ENCODE peak calls at places on chromosomes 7 and 10, in four cellular contexts. One of them, this sample, is unnamed. For H3K27me3, the result is how much of the 10 kb centered on the place peaks cover.

GRCh38 chr7:147903871-147904576 is 686.5 kb upstream of the C7orf33 start:
- DNase-seq in GM23248: no peak
- DNase-seq in upper lobe of right lung: no peak
- DNase-seq in adrenal gland: no peak
- DNase-seq in this sample: no peak

GRCh38 chr7:41107330-41107937 is 595.5 kb downstream of the INHBA start:
- DNase-seq in upper lobe of right lung: no peak
- DNase-seq in GM23248: peak
- DNase-seq in adrenal gland: no peak
- DNase-seq in this sample: no peak

GRCh38 chr10:100340948-100341847 is 5.8 kb upstream of the SCD start:
- DNase-seq in upper lobe of right lung: peak
- DNase-seq in adrenal gland: peak
- DNase-seq in GM23248: no peak
- DNase-seq in this sample: no peak

GRCh38 chr7:96131525-96131924 is 190.4 kb downstream of the SLC25A13 start:
- DNase-seq in adrenal gland: no peak
- DNase-seq in upper lobe of right lung: no peak
- DNase-seq in GM23248: no peak
- DNase-seq in this sample: peak

GRCh38 chr10:5665380-5666323 is 743 bp downstream of the ASB13 start:
- DNase-seq in adrenal gland: peak
- DNase-seq in upper lobe of right lung: peak
- DNase-seq in GM23248: peak
- DNase-seq in this sample: peak

GRCh38 chr10:101879456-101880189 is 36.0 kb upstream of the KCNIP2 start:
- DNase-seq in GM23248: peak
- DNase-seq in adrenal gland: no peak
- DNase-seq in upper lobe of right lung: no peak
- DNase-seq in this sample: no peak

GRCh38 chr10:132623996-132624846 is 86.6 kb downstream of the INPP5A start:
- DNase-seq in GM23248: no peak
- DNase-seq in upper lobe of right lung: peak
- DNase-seq in adrenal gland: no peak
- DNase-seq in this sample: peak

GRCh38 chr10:126349676-126350075 is 38.6 kb downstream of the ADAM12 start:
- DNase-seq in adrenal gland: no peak
- DNase-seq in upper lobe of right lung: no peak
- DNase-seq in GM23248: no peak
- DNase-seq in this sample: no peak

GRCh38 chr7:43647314-43647691 is 64.4 kb downstream of the STK17A start:
- DNase-seq in GM23248: peak
- DNase-seq in upper lobe of right lung: no peak
- DNase-seq in adrenal gland: no peak
- DNase-seq in this sample: peak

GRCh38 chr10:60032723-60033122 is 126.4 kb upstream of the CCDC6 start:
- DNase-seq in upper lobe of right lung: no peak
- DNase-seq in GM23248: peak
- DNase-seq in adrenal gland: peak
- DNase-seq in this sample: peak

GRCh38 chr10:4431114-4431862 is 394.7 kb upstream of the AKR1E2 start:
- DNase-seq in adrenal gland: no peak
- DNase-seq in upper lobe of right lung: no peak
- DNase-seq in GM23248: no peak
- DNase-seq in this sample: no peak

GRCh38 chr7:96599288-96599936 is 110.2 kb downstream of the SEM1 start:
- DNase-seq in GM23248: no peak
- DNase-seq in upper lobe of right lung: no peak
- DNase-seq in adrenal gland: no peak
- DNase-seq in this sample: no peak

GRCh38 chr7:142018154-142018553 is 22.5 kb downstream of the MGAM start:
- DNase-seq in adrenal gland: no peak
- DNase-seq in GM23248: no peak
- DNase-seq in upper lobe of right lung: no peak
- DNase-seq in this sample: no peak

GRCh38 chr10:79304479-79305087 is 42.7 kb upstream of the PPIF start:
- DNase-seq in adrenal gland: no peak
- DNase-seq in GM23248: no peak
- DNase-seq in upper lobe of right lung: no peak
- DNase-seq in this sample: no peak

GRCh38 chr7:23864984-23865383 is 155.0 kb downstream of the STK31 start:
- DNase-seq in GM23248: peak
- DNase-seq in adrenal gland: no peak
- DNase-seq in upper lobe of right lung: no peak
- DNase-seq in this sample: no peak

GRCh38 chr10:31709501-31709900 is 219.1 kb downstream of the ARHGAP12 start:
- DNase-seq in adrenal gland: no peak
- DNase-seq in upper lobe of right lung: no peak
- DNase-seq in GM23248: no peak
- DNase-seq in this sample: no peak

GRCh38 chr10:92929896-92930295 is 81.6 kb downstream of the EXOC6 start:
- DNase-seq in adrenal gland: no peak
- DNase-seq in upper lobe of right lung: no peak
- DNase-seq in GM23248: no peak
- DNase-seq in this sample: no peak
- H3K27me3 ChIP-seq in adrenal gland: under half
- H3K27me3 ChIP-seq in upper lobe of right lung: under half
- H3K27me3 ChIP-seq in GM23248: under half
- H3K27me3 ChIP-seq in this sample: under half

DNA sequence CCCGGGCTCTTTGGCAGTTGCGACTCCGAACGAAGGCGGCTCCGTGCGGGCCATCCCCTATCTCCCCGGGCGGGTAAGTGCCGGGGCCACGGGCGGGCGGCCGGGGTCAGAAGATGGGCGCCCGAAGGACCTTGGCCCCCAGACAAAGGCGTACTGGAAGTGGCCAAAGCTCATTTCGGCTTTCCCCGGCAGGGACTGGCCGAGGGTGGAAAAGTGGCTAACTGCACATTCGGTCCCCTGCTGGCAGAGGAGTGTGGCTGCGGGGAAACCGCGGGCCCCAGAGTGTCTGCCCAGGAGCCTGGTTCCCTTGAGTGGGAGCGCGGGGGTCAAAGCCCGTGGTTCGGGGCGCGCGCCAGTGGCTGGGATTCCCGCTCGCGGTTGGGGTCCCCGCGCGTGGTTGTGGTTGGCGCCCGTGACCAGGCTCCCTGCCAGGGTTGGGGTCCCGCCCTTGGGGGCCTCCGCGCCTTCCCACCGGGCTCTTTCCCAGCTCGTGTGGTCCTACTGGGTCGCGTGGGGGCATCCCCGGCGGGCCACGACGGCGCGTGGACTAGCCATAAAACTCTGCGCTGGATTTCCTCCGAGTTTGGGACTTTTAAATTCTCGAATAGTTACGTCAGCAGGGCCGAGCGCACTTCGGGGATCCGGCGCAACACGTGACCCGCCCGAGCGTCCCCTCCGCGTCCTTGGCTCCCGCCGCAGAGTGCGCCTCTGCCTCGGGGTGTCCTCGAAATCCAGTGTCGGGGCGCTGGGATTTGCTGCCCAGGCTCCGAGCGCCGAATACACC is 124.4 kb downstream of the TACC2 start:
- DNase-seq in upper lobe of right lung: peak
- DNase-seq in adrenal gland: peak
- DNase-seq in GM23248: peak
- DNase-seq in this sample: peak
- H3K27me3 ChIP-seq in upper lobe of right lung: under half
- H3K27me3 ChIP-seq in adrenal gland: under half
- H3K27me3 ChIP-seq in GM23248: under half
- H3K27me3 ChIP-seq in this sample: under half

GRCh38 chr10:117740696-117741222 is 198.2 kb downstream of the EMX2 start:
- DNase-seq in upper lobe of right lung: no peak
- DNase-seq in GM23248: no peak
- DNase-seq in adrenal gland: no peak
- DNase-seq in this sample: no peak

GRCh38 chr10:117746541-117747195 is 204.1 kb downstream of the EMX2 start:
- DNase-seq in GM23248: no peak
- DNase-seq in upper lobe of right lung: no peak
- DNase-seq in adrenal gland: no peak
- DNase-seq in this sample: no peak

GRCh38 chr10:117745301-117745700 is 202.8 kb downstream of the EMX2 start:
- DNase-seq in upper lobe of right lung: no peak
- DNase-seq in adrenal gland: no peak
- DNase-seq in GM23248: no peak
- DNase-seq in this sample: no peak

GRCh38 chr10:117741524-117741923 is 199.0 kb downstream of the EMX2 start:
- DNase-seq in upper lobe of right lung: no peak
- DNase-seq in GM23248: no peak
- DNase-seq in adrenal gland: no peak
- DNase-seq in this sample: peak

GRCh38 chr10:117743517-117743916 is 201.0 kb downstream of the EMX2 start:
- DNase-seq in upper lobe of right lung: no peak
- DNase-seq in adrenal gland: no peak
- DNase-seq in GM23248: no peak
- DNase-seq in this sample: no peak
- H3K27me3 ChIP-seq in upper lobe of right lung: under half
- H3K27me3 ChIP-seq in adrenal gland: under half
- H3K27me3 ChIP-seq in GM23248: under half
- H3K27me3 ChIP-seq in this sample: under half

GRCh38 chr7:133021196-133021595 is 60.7 kb downstream of the CHCHD3 start:
- DNase-seq in GM23248: no peak
- DNase-seq in adrenal gland: no peak
- DNase-seq in upper lobe of right lung: no peak
- DNase-seq in this sample: no peak
- H3K27me3 ChIP-seq in GM23248: under half
- H3K27me3 ChIP-seq in adrenal gland: under half
- H3K27me3 ChIP-seq in upper lobe of right lung: under half
- H3K27me3 ChIP-seq in this sample: under half

GRCh38 chr7:21572914-21573313 is 30.1 kb downstream of the DNAH11 start:
- DNase-seq in adrenal gland: no peak
- DNase-seq in upper lobe of right lung: no peak
- DNase-seq in GM23248: no peak
- DNase-seq in this sample: no peak
- H3K27me3 ChIP-seq in adrenal gland: under half
- H3K27me3 ChIP-seq in upper lobe of right lung: under half
- H3K27me3 ChIP-seq in GM23248: under half
- H3K27me3 ChIP-seq in this sample: under half

GRCh38 chr10:89537361-89537760 is 2.0 kb upstream of the SLC16A12 start:
- DNase-seq in GM23248: no peak
- DNase-seq in upper lobe of right lung: no peak
- DNase-seq in adrenal gland: no peak
- DNase-seq in this sample: no peak

GRCh38 chr10:89536013-89536354 is 590 bp upstream of the SLC16A12 start:
- DNase-seq in adrenal gland: no peak
- DNase-seq in GM23248: no peak
- DNase-seq in upper lobe of right lung: no peak
- DNase-seq in this sample: no peak

GRCh38 chr10:89535185-89536012 is at the start of gene SLC16A12:
- DNase-seq in upper lobe of right lung: peak
- DNase-seq in GM23248: no peak
- DNase-seq in adrenal gland: no peak
- DNase-seq in this sample: peak

GRCh38 chr10:89532476-89532875 is 2.9 kb downstream of the SLC16A12 start:
- DNase-seq in upper lobe of right lung: no peak
- DNase-seq in GM23248: no peak
- DNase-seq in adrenal gland: no peak
- DNase-seq in this sample: no peak

DNA sequence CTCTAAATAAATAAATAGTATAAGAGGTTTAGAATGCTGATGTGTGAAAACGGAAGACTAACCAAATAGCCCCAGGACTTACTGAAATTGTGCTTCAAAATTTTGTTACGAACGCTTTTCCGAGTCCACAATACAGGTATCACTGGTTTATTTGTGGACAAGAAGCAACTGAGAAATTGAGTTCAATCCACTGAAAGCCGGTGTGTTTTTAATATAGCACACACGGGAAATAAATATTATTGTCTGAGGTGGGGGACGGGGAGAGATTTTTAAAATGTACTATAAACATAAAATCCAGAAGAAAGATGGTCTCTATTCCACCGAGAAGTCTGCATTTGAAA is 598 bp downstream of the SLC16A12 start:
- DNase-seq in GM23248: no peak
- DNase-seq in adrenal gland: no peak
- DNase-seq in upper lobe of right lung: no peak
- DNase-seq in this sample: no peak
- H3K27me3 ChIP-seq in GM23248: half or more
- H3K27me3 ChIP-seq in adrenal gland: under half
- H3K27me3 ChIP-seq in upper lobe of right lung: half or more
- H3K27me3 ChIP-seq in this sample: under half